ENCODE peak calls at places on chromosomes 2 and 18, in six cellular contexts. Z, W, P, V, B and O are unnamed samples.

GRCh38 chr2:127107622-127107999 is 657 bp upstream of the BIN1 start:
- DNase-seq in Z (peak; percentile 47), W (no peak), P (no peak), V (no peak), B (no peak), O (peak; percentile 6)

GRCh38 chr2:120952318-120952717 is 216.7 kb downstream of the GLI2 start:
- DNase-seq in Z (no peak), W (no peak), P (peak; percentile 55), V (peak; percentile 68), B (no peak), O (peak; percentile 41)

GRCh38 chr2:174608866-174609214 is 11.2 kb upstream of the WIPF1 start:
- DNase-seq in Z (no peak), W (no peak), P (no peak), V (no peak), B (no peak), O (no peak)

GRCh38 chr2:54983345-54984235 is 66.7 kb downstream of the RTN4 start:
- DNase-seq in Z (no peak), W (no peak), P (no peak), V (peak; percentile 30), B (no peak), O (peak; percentile 21)

GRCh38 chr18:23155537-23155936 is 20.3 kb downstream of the CABLES1 start:
- DNase-seq in Z (no peak), W (no peak), P (no peak), V (no peak), B (no peak), O (no peak)

GRCh38 chr2:102806250-102806837 is 44.5 kb downstream of the TMEM182 start:
- DNase-seq in Z (no peak), W (peak; percentile 63), P (peak; percentile 65), V (peak; percentile 66), B (peak; percentile 60), O (peak; percentile 64)

GRCh38 chr2:126754240-126755004 is 98.5 kb downstream of the GYPC start:
- DNase-seq in Z (no peak), W (no peak), P (no peak), V (no peak), B (no peak), O (no peak)

GRCh38 chr18:21196426-21196825 is 45.6 kb upstream of the GREB1L start:
- DNase-seq in Z (no peak), W (no peak), P (no peak), V (no peak), B (no peak), O (no peak)

GRCh38 chr18:55592572-55592971 is 4.6 kb upstream of the TCF4 start:
- DNase-seq in Z (no peak), W (no peak), P (peak; percentile 70), V (no peak), B (no peak), O (no peak)

GRCh38 chr2:44537264-44537663 is 175.5 kb downstream of the CAMKMT start:
- DNase-seq in Z (no peak), W (no peak), P (no peak), V (peak; percentile 14), B (no peak), O (no peak)

GRCh38 chr2:18900691-18901113 is 311.3 kb upstream of the NT5C1B start:
- DNase-seq in Z (no peak), W (peak; percentile 72), P (no peak), V (peak; percentile 52), B (no peak), O (no peak)

GRCh38 chr2:235669269-235669831 is 175.5 kb downstream of the AGAP1 start:
- DNase-seq in Z (no peak), W (peak; percentile 82), P (peak; percentile 58), V (peak; percentile 74), B (peak; percentile 90), O (peak; percentile 42)

GRCh38 chr2:162261032-162261945 is 18.0 kb upstream of the FAP start:
- DNase-seq in Z (peak; percentile 77), W (peak; percentile 69), P (peak; percentile 80), V (peak; percentile 76), B (no peak), O (peak; percentile 36)

GRCh38 chr2:9982248-9982647 is 30.8 kb downstream of the GRHL1 start:
- DNase-seq in Z (no peak), W (no peak), P (peak; percentile 93), V (peak; percentile 97), B (no peak), O (peak; percentile 87)

GRCh38 chr2:44805836-44806235 is 135.7 kb upstream of the SIX3 start:
- DNase-seq in Z (no peak), W (no peak), P (no peak), V (no peak), B (no peak), O (no peak)

GRCh38 chr18:24726727-24727539 is 266.5 kb downstream of the HRH4 start:
- DNase-seq in Z (peak; percentile 70), W (no peak), P (peak; percentile 86), V (peak; percentile 80), B (peak; percentile 65), O (peak; percentile 59)

GRCh38 chr2:3522851-3523481 is 3.6 kb upstream of the ADI1 start:
- DNase-seq in Z (no peak), W (no peak), P (peak; percentile 61), V (peak; percentile 87), B (peak; percentile 71), O (no peak)

GRCh38 chr2:41222593-41222992 is 770.7 kb upstream of the SLC8A1 start:
- DNase-seq in Z (no peak), W (no peak), P (no peak), V (no peak), B (peak; percentile 48), O (no peak)

GRCh38 chr2:22291074-22291473 is 1093.9 kb upstream of the KLHL29 start:
- DNase-seq in Z (no peak), W (no peak), P (no peak), V (no peak), B (no peak), O (no peak)

GRCh38 chr2:88753833-88754584 is 62.5 kb downstream of the RPIA start:
- DNase-seq in Z (no peak), W (no peak), P (peak; percentile 61), V (peak; percentile 20), B (no peak), O (no peak)

GRCh38 chr2:197515277-197515797 is 529 bp upstream of the MOB4 start:
- DNase-seq in Z (no peak), W (no peak), P (peak; percentile 31), V (peak; percentile 18), B (peak; percentile 20), O (no peak)

GRCh38 chr2:84532291-84532690 is 16.0 kb downstream of the DNAH6 start:
- DNase-seq in Z (no peak), W (no peak), P (no peak), V (no peak), B (no peak), O (no peak)

GRCh38 chr2:84527137-84528129 is 11.1 kb downstream of the DNAH6 start:
- DNase-seq in Z (no peak), W (no peak), P (no peak), V (no peak), B (no peak), O (no peak)

DNA sequence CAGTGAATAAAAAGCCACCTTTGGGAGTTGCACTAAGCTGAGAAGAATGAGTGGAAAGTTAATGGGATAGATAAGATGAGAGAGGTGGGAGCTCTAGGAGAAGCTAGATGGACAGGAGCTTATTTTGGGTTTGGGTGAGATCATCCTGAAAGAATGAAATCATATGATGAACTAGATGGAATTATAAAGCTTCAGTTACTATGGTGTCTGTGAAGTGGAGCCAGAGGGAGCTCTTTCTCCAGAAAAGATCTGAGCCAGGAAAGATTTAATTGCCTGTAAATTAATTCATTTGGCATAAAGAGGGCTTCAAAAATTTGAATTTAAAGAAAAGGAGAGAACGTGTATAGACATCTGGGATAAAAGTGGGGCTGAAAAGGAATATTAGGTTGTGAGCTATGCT is 10.3 kb downstream of the DNAH6 start:
- DNase-seq in Z (no peak), W (no peak), P (peak; percentile 23), V (peak; percentile 11), B (no peak), O (peak; percentile 3)
- TF ChIP-seq CTCF in Z (no peak), W (no peak), P (peak; percentile 48), V (peak; percentile 28), B (no peak), O (peak; percentile 61)

GRCh38 chr2:192190474-192190873 is 4.3 kb downstream of the TMEFF2 start:
- DNase-seq in Z (no peak), W (no peak), P (peak; percentile 58), V (peak; percentile 45), B (no peak), O (peak; percentile 33)
- TF ChIP-seq CTCF in Z (no peak), W (no peak), P (peak; percentile 57), V (peak; percentile 63), B (peak; percentile 16), O (peak; percentile 80)

GRCh38 chr2:62705859-62706720 is 577 bp downstream of the EHBP1 start:
- DNase-seq in Z (peak; percentile 86), W (no peak), P (peak; percentile 34), V (peak; percentile 83), B (peak; percentile 82), O (peak; percentile 31)
- TF ChIP-seq CTCF in Z (peak; percentile 7), W (peak; percentile 9), P (peak; percentile 11), V (peak; percentile 27), B (peak; percentile 74), O (peak; percentile 72)

GRCh38 chr2:156155319-156155718 is 177.2 kb downstream of the NR4A2 start:
- DNase-seq in Z (no peak), W (no peak), P (no peak), V (no peak), B (no peak), O (no peak)

GRCh38 chr2:156157670-156158069 is 174.9 kb downstream of the NR4A2 start:
- DNase-seq in Z (no peak), W (no peak), P (no peak), V (no peak), B (no peak), O (no peak)

GRCh38 chr2:156151351-156151750 is 181.2 kb downstream of the NR4A2 start:
- DNase-seq in Z (no peak), W (no peak), P (no peak), V (no peak), B (no peak), O (no peak)

GRCh38 chr2:156156580-156156979 is 175.9 kb downstream of the NR4A2 start:
- DNase-seq in Z (no peak), W (no peak), P (no peak), V (no peak), B (no peak), O (no peak)
- TF ChIP-seq CTCF in Z (no peak), W (no peak), P (no peak), V (peak; percentile 24), B (peak; percentile 23), O (no peak)

GRCh38 chr18:7269903-7270302 is 39.0 kb downstream of the LRRC30 start:
- DNase-seq in Z (no peak), W (no peak), P (no peak), V (no peak), B (no peak), O (no peak)

GRCh38 chr18:7273301-7273911 is 42.5 kb downstream of the LRRC30 start:
- DNase-seq in Z (peak; percentile 88), W (peak; percentile 91), P (peak; percentile 28), V (peak; percentile 55), B (no peak), O (peak; percentile 16)

GRCh38 chr18:7272268-7273049 is 41.6 kb downstream of the LRRC30 start:
- DNase-seq in Z (peak; percentile 65), W (peak; percentile 76), P (peak; percentile 61), V (peak; percentile 75), B (peak; percentile 78), O (peak; percentile 31)
- TF ChIP-seq CTCF in Z (no peak), W (peak; percentile 75), P (peak; percentile 57), V (peak; percentile 69), B (peak; percentile 80), O (peak; percentile 79)